ENCODE peak calls at places on chromosome 18, in nine cellular contexts. One of them, this sample, is unnamed.
A peak's percentile ranks its signal among the peaks of the same experiment; 100 is the strongest.

GRCh38 chr18:30814446-30814845 is 228.1 kb downstream of the DSC3 start:
- DNase-seq in A549: no peak
- DNase-seq in SIG-M5: no peak
- DNase-seq in activated CD4-positive, CD25-positive, alpha-beta regulatory T cell: no peak
- DNase-seq in adipocyte: no peak
- DNase-seq in EH: no peak
- DNase-seq in sigmoid colon: no peak
- DNase-seq in fibroblast of the aortic adventitia: no peak
- DNase-seq in GM06990: no peak
- DNase-seq in this sample: no peak

GRCh38 chr18:36628435-36629094 is 200.2 kb downstream of the TPGS2 start:
- DNase-seq in A549: no peak
- DNase-seq in SIG-M5: no peak
- DNase-seq in activated CD4-positive, CD25-positive, alpha-beta regulatory T cell: no peak
- DNase-seq in sigmoid colon: no peak
- DNase-seq in GM06990: no peak
- DNase-seq in EH: peak; percentile 85
- DNase-seq in fibroblast of the aortic adventitia: peak; percentile 59
- DNase-seq in adipocyte: peak; percentile 78
- DNase-seq in this sample: no peak

GRCh38 chr18:5294618-5295230 is 802 bp downstream of the ZBTB14 start:
- DNase-seq in activated CD4-positive, CD25-positive, alpha-beta regulatory T cell: peak; percentile 36
- DNase-seq in adipocyte: peak; percentile 72
- DNase-seq in A549: peak; percentile 15
- DNase-seq in GM06990: peak; percentile 81
- DNase-seq in fibroblast of the aortic adventitia: peak; percentile 56
- DNase-seq in EH: peak; percentile 70
- DNase-seq in SIG-M5: no peak
- DNase-seq in sigmoid colon: peak; percentile 78
- DNase-seq in this sample: peak; percentile 15

GRCh38 chr18:31741096-31741735 is 19.5 kb downstream of the SLC25A52 start:
- DNase-seq in GM06990: no peak
- DNase-seq in EH: peak; percentile 34
- DNase-seq in activated CD4-positive, CD25-positive, alpha-beta regulatory T cell: peak; percentile 10
- DNase-seq in A549: no peak
- DNase-seq in sigmoid colon: no peak
- DNase-seq in adipocyte: peak; percentile 72
- DNase-seq in SIG-M5: no peak
- DNase-seq in fibroblast of the aortic adventitia: peak; percentile 61
- DNase-seq in this sample: no peak

GRCh38 chr18:51907687-51908597 is 432.1 kb upstream of the DCC start:
- DNase-seq in fibroblast of the aortic adventitia: no peak
- DNase-seq in adipocyte: no peak
- DNase-seq in EH: no peak
- DNase-seq in SIG-M5: no peak
- DNase-seq in activated CD4-positive, CD25-positive, alpha-beta regulatory T cell: no peak
- DNase-seq in sigmoid colon: no peak
- DNase-seq in A549: no peak
- DNase-seq in GM06990: no peak
- DNase-seq in this sample: no peak

GRCh38 chr18:2337552-2338141 is 233.7 kb downstream of the METTL4 start:
- DNase-seq in GM06990: no peak
- DNase-seq in SIG-M5: no peak
- DNase-seq in adipocyte: no peak
- DNase-seq in fibroblast of the aortic adventitia: no peak
- DNase-seq in EH: peak; percentile 38
- DNase-seq in A549: peak; percentile 1
- DNase-seq in activated CD4-positive, CD25-positive, alpha-beta regulatory T cell: peak; percentile 1
- DNase-seq in sigmoid colon: no peak
- DNase-seq in this sample: peak; percentile 56

GRCh38 chr18:56085561-56085960 is 497.6 kb upstream of the TCF4 start:
- DNase-seq in GM06990: no peak
- DNase-seq in SIG-M5: no peak
- DNase-seq in sigmoid colon: peak; percentile 72
- DNase-seq in EH: peak; percentile 67
- DNase-seq in activated CD4-positive, CD25-positive, alpha-beta regulatory T cell: no peak
- DNase-seq in fibroblast of the aortic adventitia: peak; percentile 98
- DNase-seq in A549: no peak
- DNase-seq in adipocyte: peak; percentile 61
- DNase-seq in this sample: no peak

GRCh38 chr18:54181856-54182612 is 42.4 kb downstream of the MBD2 start:
- DNase-seq in fibroblast of the aortic adventitia: no peak
- DNase-seq in GM06990: peak; percentile 25
- DNase-seq in EH: peak; percentile 30
- DNase-seq in adipocyte: no peak
- DNase-seq in SIG-M5: no peak
- DNase-seq in A549: no peak
- DNase-seq in sigmoid colon: no peak
- DNase-seq in activated CD4-positive, CD25-positive, alpha-beta regulatory T cell: no peak
- DNase-seq in this sample: no peak

GRCh38 chr18:63071566-63072175 is 247.9 kb downstream of the BCL2 start:
- DNase-seq in activated CD4-positive, CD25-positive, alpha-beta regulatory T cell: no peak
- DNase-seq in fibroblast of the aortic adventitia: no peak
- DNase-seq in GM06990: no peak
- DNase-seq in A549: no peak
- DNase-seq in sigmoid colon: no peak
- DNase-seq in SIG-M5: no peak
- DNase-seq in EH: no peak
- DNase-seq in adipocyte: no peak
- DNase-seq in this sample: no peak

GRCh38 chr18:79197531-79197930 is 128.3 kb downstream of the ATP9B start:
- DNase-seq in SIG-M5: no peak
- DNase-seq in GM06990: no peak
- DNase-seq in activated CD4-positive, CD25-positive, alpha-beta regulatory T cell: no peak
- DNase-seq in EH: no peak
- DNase-seq in sigmoid colon: no peak
- DNase-seq in adipocyte: no peak
- DNase-seq in fibroblast of the aortic adventitia: no peak
- DNase-seq in A549: no peak
- DNase-seq in this sample: no peak

This sample was measured in B cell.